ENCODE peak calls at places on chromosome 1, in seven cellular contexts. X is A549, L is K562, B is IMR-90, K is HepG2, R is GM12878, G is H1. D is an unnamed sample.

GRCh38 chr1:33735624-33736023 is 128.3 kb upstream of the HMGB4 start:
- DNase-seq in X (no peak), L (no peak), B (no peak), K (no peak), R (no peak), G (no peak), D (peak; percentile 1)

GRCh38 chr1:19436716-19437476 is 48.4 kb downstream of the CAPZB start:
- DNase-seq in X (peak; percentile 11), L (peak; percentile 45), B (no peak), K (peak; percentile 95), R (no peak), G (no peak), D (no peak)

GRCh38 chr1:7331926-7332535 is 439.1 kb upstream of the VAMP3 start:
- DNase-seq in X (no peak), L (no peak), B (no peak), K (no peak), R (no peak), G (no peak), D (no peak)

GRCh38 chr1:241775021-241775420 is 73.0 kb upstream of the EXO1 start:
- DNase-seq in X (no peak), L (peak; percentile 19), B (no peak), K (no peak), R (no peak), G (no peak), D (no peak)

GRCh38 chr1:62317021-62317768 is 2.0 kb downstream of the KANK4 start:
- DNase-seq in X (no peak), L (no peak), B (no peak), K (no peak), R (no peak), G (no peak), D (no peak)

GRCh38 chr1:24110642-24111263 is 1.2 kb downstream of the MYOM3 start:
- DNase-seq in X (no peak), L (no peak), B (no peak), K (no peak), R (no peak), G (no peak), D (no peak)

GRCh38 chr1:111621050-111621449 is 1.5 kb downstream of the RAP1A start:
- DNase-seq in X (no peak), L (peak; percentile 32), B (peak; percentile 11), K (no peak), R (no peak), G (no peak), D (no peak)

GRCh38 chr1:161777250-161777649 is 11.1 kb downstream of the ATF6 start:
- DNase-seq in X (no peak), L (no peak), B (no peak), K (no peak), R (no peak), G (no peak), D (no peak)

GRCh38 chr1:53585116-53585515 is 125.9 kb downstream of the DMRTB1 start:
- DNase-seq in X (no peak), L (no peak), B (peak; percentile 83), K (no peak), R (peak; percentile 3), G (no peak), D (no peak)

GRCh38 chr1:28773105-28773504 is 36.4 kb downstream of the YTHDF2 start:
- DNase-seq in X (no peak), L (no peak), B (no peak), K (no peak), R (no peak), G (no peak), D (no peak)

GRCh38 chr1:61741682-61742619 is at the start of gene PATJ:
- DNase-seq in X (peak; percentile 52), L (no peak), B (peak; percentile 4), K (peak; percentile 35), R (no peak), G (peak; percentile 89), D (peak; percentile 62)

GRCh38 chr1:177432897-177433296 is 262.1 kb downstream of the BRINP2 start:
- DNase-seq in X (no peak), L (no peak), B (peak; percentile 1), K (no peak), R (no peak), G (no peak), D (no peak)

GRCh38 chr1:211738709-211739301 is 63.4 kb upstream of the NEK2 start:
- DNase-seq in X (no peak), L (no peak), B (peak; percentile 7), K (no peak), R (no peak), G (no peak), D (no peak)

GRCh38 chr1:228415853-228416216 is 826 bp downstream of the TRIM17 start:
- DNase-seq in X (no peak), L (no peak), B (no peak), K (no peak), R (no peak), G (no peak), D (no peak)

GRCh38 chr1:202207292-202207691 is 13.7 kb downstream of the LGR6 start:
- DNase-seq in X (peak; percentile 48), L (no peak), B (peak; percentile 73), K (no peak), R (no peak), G (no peak), D (no peak)

GRCh38 chr1:43821471-43821870 is 112.1 kb upstream of the ARTN start:
- DNase-seq in X (no peak), L (no peak), B (no peak), K (no peak), R (no peak), G (no peak), D (no peak)

GRCh38 chr1:226638001-226638601 is 89.5 kb downstream of the STUM start:
- DNase-seq in X (no peak), L (no peak), B (no peak), K (no peak), R (no peak), G (no peak), D (no peak)

GRCh38 chr1:69263982-69264381 is 303.7 kb upstream of the LRRC7 start:
- DNase-seq in X (no peak), L (no peak), B (no peak), K (no peak), R (no peak), G (no peak), D (no peak)

DNA sequence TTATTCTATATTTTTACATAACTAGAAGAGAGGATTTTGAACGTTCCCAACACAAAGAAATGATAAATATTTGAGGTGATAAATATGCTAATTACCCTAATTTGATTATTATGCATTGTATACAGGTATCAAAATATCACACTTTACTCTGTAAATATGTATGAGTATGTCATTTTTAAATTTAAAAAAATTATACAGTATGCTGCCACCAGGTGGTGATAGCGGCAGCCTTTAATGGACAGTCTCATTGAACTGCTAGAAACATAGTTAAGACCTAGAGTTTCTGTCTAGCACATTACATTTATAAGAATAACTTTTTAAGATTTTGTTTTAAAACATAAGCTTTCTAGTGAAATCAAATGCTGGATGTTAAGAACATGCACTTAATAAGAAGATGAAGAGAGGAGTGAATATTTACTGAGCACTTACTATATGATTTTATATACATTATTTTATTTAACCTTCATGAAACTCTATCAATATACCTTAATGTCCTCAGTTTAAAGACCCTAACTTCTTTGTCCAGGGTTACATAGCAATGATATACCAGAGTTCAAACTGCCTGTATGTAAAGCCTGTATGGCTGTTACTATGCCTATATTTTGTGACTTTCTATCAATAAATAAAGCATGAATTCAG is 207.1 kb downstream of the NUF2 start:
- DNase-seq in X (peak; percentile 29), L (peak; percentile 30), B (peak; percentile 15), K (peak; percentile 7), R (no peak), G (no peak), D (peak; percentile 13)
- TF ChIP-seq CEBPB in X (no peak), L (no peak), B (no peak), K (no peak), R (no peak), G (no peak), D (no peak)

DNA sequence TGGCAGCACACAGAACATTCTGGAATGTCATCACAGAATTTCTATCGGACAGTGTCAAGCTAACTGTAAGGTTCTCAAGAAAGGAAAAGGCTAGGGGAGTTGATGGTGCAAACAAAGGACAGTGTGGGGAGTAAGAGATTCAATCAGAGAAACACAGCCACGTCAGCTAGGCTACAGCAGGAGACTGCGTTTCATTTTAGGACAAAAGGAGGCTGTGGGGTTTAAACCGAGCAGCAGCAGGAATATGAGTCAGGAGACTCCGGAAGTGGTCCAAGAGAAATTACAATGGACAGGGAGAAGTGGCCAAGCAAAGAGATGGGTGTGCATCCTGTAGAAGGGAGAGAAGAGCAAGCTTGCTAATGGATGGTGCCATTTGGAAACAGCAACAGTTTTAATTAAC is 37.4 kb upstream of the C1orf198 start:
- DNase-seq in X (no peak), L (no peak), B (peak; percentile 83), K (no peak), R (no peak), G (no peak), D (no peak)
- TF ChIP-seq CEBPB in X (no peak), L (no peak), B (no peak), K (no peak), R (no peak), G (no peak), D (no peak)

GRCh38 chr1:47996060-47996405 is 1.2 kb downstream of the TRABD2B start:
- DNase-seq in X (no peak), L (no peak), B (no peak), K (no peak), R (no peak), G (no peak), D (no peak)

GRCh38 chr1:47998396-47998990 is 1.3 kb upstream of the TRABD2B start:
- DNase-seq in X (no peak), L (no peak), B (no peak), K (no peak), R (no peak), G (no peak), D (no peak)

GRCh38 chr1:47995306-47996050 is 1.7 kb downstream of the TRABD2B start:
- DNase-seq in X (no peak), L (no peak), B (no peak), K (no peak), R (no peak), G (no peak), D (no peak)

GRCh38 chr1:47997289-47998200 is at the start of gene TRABD2B:
- DNase-seq in X (peak; percentile 63), L (peak; percentile 68), B (peak; percentile 34), K (peak; percentile 17), R (no peak), G (peak; percentile 95), D (peak; percentile 26)

GRCh38 chr1:47996406-47997226 is 569 bp downstream of the TRABD2B start:
- DNase-seq in X (no peak), L (no peak), B (no peak), K (no peak), R (no peak), G (peak; percentile 79), D (no peak)
- TF ChIP-seq CEBPB in X (no peak), L (no peak), B (no peak), K (no peak), R (no peak), G (no peak), D (no peak)

GRCh38 chr1:205199090-205199930 is 12.2 kb downstream of the DSTYK start:
- DNase-seq in X (no peak), L (peak; percentile 66), B (peak; percentile 70), K (no peak), R (no peak), G (no peak), D (no peak)

GRCh38 chr1:205204552-205204951 is 7.0 kb downstream of the DSTYK start:
- DNase-seq in X (no peak), L (no peak), B (peak; percentile 54), K (no peak), R (no peak), G (no peak), D (no peak)

GRCh38 chr1:205205055-205205454 is 6.4 kb downstream of the DSTYK start:
- DNase-seq in X (no peak), L (no peak), B (no peak), K (no peak), R (no peak), G (no peak), D (no peak)

GRCh38 chr1:205199931-205200299 is 11.6 kb downstream of the DSTYK start:
- DNase-seq in X (no peak), L (no peak), B (no peak), K (no peak), R (no peak), G (no peak), D (no peak)
- TF ChIP-seq CEBPB in X (no peak), L (no peak), B (no peak), K (no peak), R (no peak), G (no peak), D (no peak)